ENCODE peak calls at places on chromosome 14, in eight cellular contexts. U, D, B, Q, H, L, Z and P are unnamed samples.

GRCh38 chr14:33679461-33680225 is 271.2 kb downstream of the EGLN3 start:
- DNase-seq in H (no peak), Q (no peak), B (peak), Z (no peak), D (no peak), L (no peak), U (peak), P (peak)

GRCh38 chr14:35766700-35767082 is 42.4 kb downstream of the RALGAPA1 start:
- DNase-seq in L (peak), B (no peak), H (no peak), U (no peak), Z (no peak), Q (no peak), D (no peak), P (no peak)

GRCh38 chr14:73325063-73325462 is 87.8 kb downstream of the PAPLN start:
- DNase-seq in Q (no peak), L (no peak), B (no peak), H (no peak), D (no peak), U (no peak), Z (no peak), P (no peak)

GRCh38 chr14:105487986-105488777 is 1.5 kb downstream of the CRIP1 start:
- DNase-seq in Q (no peak), B (no peak), L (peak), Z (no peak), D (peak), U (no peak), H (no peak), P (no peak)

GRCh38 chr14:94539181-94539580 is 22.1 kb upstream of the SERPINA4 start:
- DNase-seq in B (no peak), U (no peak), D (peak), Z (no peak), L (no peak), H (no peak), Q (no peak), P (no peak)

GRCh38 chr14:75214558-75214957 is 38.1 kb upstream of the TMED10 start:
- DNase-seq in Q (no peak), U (no peak), D (no peak), L (no peak), H (no peak), Z (no peak), B (no peak), P (no peak)

GRCh38 chr14:93175492-93175891 is 9.2 kb downstream of the MOAP1 start:
- DNase-seq in B (no peak), D (no peak), H (no peak), Z (no peak), L (no peak), U (no peak), Q (no peak), P (no peak)

GRCh38 chr14:71103662-71104484 is 196.6 kb downstream of the PCNX1 start:
- DNase-seq in Z (peak), B (peak), D (no peak), L (no peak), Q (peak), U (peak), H (peak), P (peak)

GRCh38 chr14:67815573-67816235 is 686 bp downstream of the ZFYVE26 start:
- DNase-seq in H (no peak), Q (no peak), Z (peak), L (no peak), U (no peak), D (no peak), B (peak), P (peak)

GRCh38 chr14:29645117-29645516 is 282.5 kb downstream of the PRKD1 start:
- DNase-seq in H (no peak), Z (no peak), B (no peak), D (no peak), U (no peak), Q (no peak), L (no peak), P (no peak)

GRCh38 chr14:26765768-26766550 is 168.1 kb upstream of the NOVA1 start:
- DNase-seq in Q (no peak), U (no peak), H (no peak), D (peak), B (peak), L (no peak), Z (no peak), P (peak)